ENCODE peak calls at places on chromosomes 4 and X, in five cellular contexts. X is A549, A is HepG2, R is GM12878, D is K562. W is an unnamed sample.

GRCh38 chr4:27684501-27685077 is 823.9 kb downstream of the STIM2 start:
- DNase-seq in D (no peak), A (peak), R (no peak), X (no peak), W (peak)

GRCh38 chr4:54322817-54323417 is 93.8 kb downstream of the PDGFRA start:
- DNase-seq in D (peak), A (peak), X (peak), R (no peak), W (peak)

GRCh38 chr4:102500371-102501175 is 586 bp upstream of the NFKB1 start:
- DNase-seq in D (no peak), X (no peak), R (no peak), A (peak), W (no peak)

GRCh38 chrX:6959006-6959405 is 188.5 kb upstream of the STS start:
- DNase-seq in D (no peak), R (no peak), A (no peak), X (no peak), W (no peak)

GRCh38 chr4:3098346-3098745 is 23.9 kb downstream of the HTT start:
- DNase-seq in D (no peak), A (no peak), R (no peak), X (no peak), W (no peak)

GRCh38 chrX:9940397-9940796 is 26.8 kb upstream of the CLDN34 start:
- DNase-seq in R (no peak), A (no peak), D (no peak), X (no peak), W (no peak)

GRCh38 chr4:176817222-176817621 is 24.5 kb upstream of the VEGFC start:
- DNase-seq in D (no peak), R (no peak), X (no peak), A (no peak), W (no peak)

GRCh38 chrX:24860140-24860539 is 155.6 kb downstream of the ARX start:
- DNase-seq in R (no peak), X (no peak), D (no peak), A (no peak), W (no peak)

GRCh38 chrX:15336023-15336413 is 695 bp upstream of the PIGA start:
- DNase-seq in A (no peak), R (no peak), D (peak), X (peak), W (no peak)

GRCh38 chr4:88320780-88321373 is 36.5 kb upstream of the PPM1K start:
- DNase-seq in R (peak), D (no peak), A (no peak), X (no peak), W (no peak)

GRCh38 chr4:185359767-185360446 is 35.8 kb downstream of the LRP2BP start:
- DNase-seq in R (no peak), A (no peak), X (no peak), D (peak), W (no peak)

GRCh38 chr4:145619639-145619996 is 433 bp downstream of the MMAA start:
- DNase-seq in R (peak), D (no peak), X (peak), A (peak), W (peak)

GRCh38 chr4:2673157-2673556 is 83.0 kb downstream of the TNIP2 start:
- DNase-seq in D (peak), X (peak), A (peak), R (no peak), W (no peak)

GRCh38 chrX:55039471-55039870 is 8.7 kb upstream of the ALAS2 start:
- DNase-seq in X (no peak), R (no peak), A (no peak), D (no peak), W (no peak)

GRCh38 chr4:149887091-149887490 is 71.4 kb upstream of the IQCM start:
- DNase-seq in A (no peak), X (no peak), D (no peak), R (no peak), W (no peak)

GRCh38 chrX:53190363-53190960 is 34.5 kb downstream of the KDM5C start:
- DNase-seq in X (no peak), D (peak), A (no peak), R (no peak), W (no peak)

GRCh38 chrX:20438871-20439526 is 172.3 kb upstream of the RPS6KA3 start:
- DNase-seq in D (no peak), R (no peak), A (peak), X (no peak), W (no peak)

GRCh38 chr4:108168213-108168671 is 490 bp downstream of the LEF1 start:
- DNase-seq in R (no peak), D (no peak), A (no peak), X (no peak), W (no peak)

GRCh38 chr4:4599886-4600285 is 58.0 kb upstream of the STX18 start:
- DNase-seq in X (no peak), R (no peak), A (no peak), D (no peak), W (no peak)

GRCh38 chr4:64266263-64266662 is 143.0 kb downstream of the TECRL start:
- DNase-seq in D (no peak), A (no peak), R (no peak), X (no peak), W (no peak)

GRCh38 chrX:110665636-110666035 is 130.0 kb downstream of the CHRDL1 start:
- DNase-seq in R (no peak), X (peak), A (peak), D (peak), W (no peak)

GRCh38 chrX:130108647-130109428 is 1.5 kb downstream of the ELF4 start:
- DNase-seq in D (peak), R (no peak), A (peak), X (peak), W (no peak)

GRCh38 chr4:97646997-97647396 is 496.3 kb downstream of the STPG2 start:
- DNase-seq in R (no peak), X (no peak), A (no peak), D (no peak), W (no peak)

GRCh38 chr4:182724414-182724813 is 192.8 kb downstream of the DCTD start:
- DNase-seq in A (no peak), X (no peak), D (no peak), R (no peak), W (no peak)

GRCh38 chrX:81957900-81958545 is 756.1 kb downstream of the SH3BGRL start:
- DNase-seq in X (peak), A (no peak), R (no peak), D (no peak), W (no peak)

GRCh38 chr4:106344324-106344970 is 24.1 kb downstream of the GIMD1 start:
- DNase-seq in D (no peak), A (peak), X (no peak), R (no peak), W (no peak)

GRCh38 chr4:168831919-168832745 is 177.9 kb downstream of the CBR4 start:
- DNase-seq in A (peak), X (peak), R (no peak), D (peak), W (peak)

GRCh38 chr4:153539058-153539826 is 73.1 kb downstream of the TMEM131L start:
- DNase-seq in X (no peak), A (no peak), D (no peak), R (no peak), W (no peak)

GRCh38 chr4:153542835-153543234 is 76.7 kb downstream of the TMEM131L start:
- DNase-seq in D (peak), X (no peak), A (no peak), R (no peak), W (no peak)

GRCh38 chr4:153543351-153543750 is 77.2 kb downstream of the TMEM131L start:
- DNase-seq in R (no peak), X (no peak), A (no peak), D (no peak), W (no peak)

GRCh38 chr4:153541426-153542096 is 75.4 kb downstream of the TMEM131L start:
- DNase-seq in X (no peak), D (no peak), A (no peak), R (no peak), W (no peak)

GRCh38 chr4:153542131-153542530 is 76.0 kb downstream of the TMEM131L start:
- DNase-seq in A (no peak), D (no peak), X (no peak), R (no peak), W (no peak)
- TF ChIP-seq POLR2A in A (no peak), D (no peak), X (no peak), R (peak), W (no peak)

GRCh38 chr4:17109126-17109525 is 210.7 kb upstream of the LDB2 start:
- DNase-seq in D (no peak), A (no peak), R (no peak), X (no peak), W (no peak)
- TF ChIP-seq REST in D (no peak), A (no peak), R (no peak), X (no peak), W (no peak)

DNA sequence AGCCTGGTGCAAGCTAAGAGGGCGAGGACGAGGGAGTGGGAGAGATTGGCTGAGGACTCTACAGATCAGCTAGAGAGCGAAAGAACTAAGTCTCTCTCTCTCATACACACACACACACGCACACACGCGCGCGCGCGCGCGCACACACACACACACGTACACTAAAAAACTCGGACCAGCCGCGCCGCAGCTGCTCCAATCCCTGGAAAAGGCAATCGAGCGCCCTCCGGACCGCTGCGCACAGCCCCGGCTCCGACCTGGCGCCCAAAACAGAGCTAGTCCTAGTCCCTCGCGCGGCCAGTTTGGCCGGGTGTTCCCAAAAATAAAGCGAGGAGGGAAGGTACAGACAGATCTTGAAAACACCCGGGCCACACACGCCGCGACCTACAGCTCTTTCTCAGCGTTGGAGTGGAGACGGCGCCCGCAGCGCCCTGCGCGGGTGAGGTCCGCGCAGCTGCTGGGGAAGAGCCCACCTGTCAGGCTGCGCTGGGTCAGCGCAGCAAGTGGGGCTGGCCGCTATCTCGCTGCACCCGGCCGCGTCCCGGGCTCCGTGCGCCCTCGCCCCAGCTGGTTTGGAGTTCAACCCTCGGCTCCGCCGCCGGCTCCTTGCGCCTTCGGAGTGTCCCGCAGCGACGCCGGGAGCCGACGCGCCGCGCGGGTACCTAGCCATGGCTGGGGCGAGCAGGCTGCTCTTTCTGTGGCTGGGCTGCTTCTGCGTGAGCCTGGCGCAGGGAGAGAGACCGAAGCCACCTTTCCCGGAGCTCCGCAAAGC is at the start of gene BMP3:
- DNase-seq in A (no peak), X (no peak), R (no peak), D (no peak), W (no peak)
- H3K4me3 ChIP-seq in A (no peak), X (no peak), R (peak), D (no peak), W (no peak)

DNA sequence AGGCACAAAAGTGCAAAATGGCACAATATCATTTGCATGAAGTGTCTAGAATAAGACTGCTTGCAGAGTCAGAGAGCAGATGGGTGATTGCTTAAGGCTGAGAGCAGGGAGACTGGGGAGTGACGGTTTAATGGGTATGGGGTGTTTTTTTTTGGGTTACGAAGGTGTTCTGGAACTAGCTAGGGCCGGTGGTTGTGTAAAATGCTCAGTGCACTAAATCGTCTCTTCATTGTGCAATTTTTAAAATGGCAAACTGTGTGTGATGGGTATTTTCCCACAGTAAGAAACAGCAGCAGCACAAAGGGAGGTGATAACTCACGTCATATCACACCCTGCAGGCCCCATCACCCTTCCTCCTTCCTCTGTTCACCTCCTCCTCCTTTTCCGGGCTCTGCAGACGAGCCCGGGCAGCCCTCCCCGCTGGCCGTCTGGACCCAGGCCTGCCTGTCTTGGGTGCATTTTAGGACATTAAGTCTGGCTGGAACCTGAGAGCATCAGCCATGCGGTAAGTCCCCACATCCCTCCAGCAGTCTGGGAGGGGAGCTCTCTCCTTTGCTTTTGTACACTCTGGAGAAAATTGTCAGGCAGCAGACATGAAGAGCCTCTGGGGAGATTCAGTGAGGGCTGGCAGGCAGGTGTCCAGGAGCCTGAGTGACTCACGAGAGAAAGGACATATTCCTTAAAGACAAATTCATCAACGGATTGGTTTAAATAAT is 42.7 kb downstream of the ASMT start:
- DNase-seq in A (no peak), X (no peak), D (no peak), R (peak), W (no peak)
- TF ChIP-seq POLR2A in A (no peak), X (no peak), D (no peak), R (peak), W (no peak)